ENCODE peak calls at places on chromosomes 12 and 14, in eight cellular contexts. H, A, O, X, G, K, P and S are unnamed samples.

GRCh38 chr14:65206448-65207096 is 104.3 kb upstream of the MAX start:
- DNase-seq in H (no peak), A (peak), O (no peak), X (no peak), G (peak), K (peak), P (peak), S (no peak)

GRCh38 chr14:60064491-60065072 is 27.1 kb upstream of the PCNX4 start:
- DNase-seq in H (no peak), A (no peak), O (no peak), X (peak), G (peak), K (no peak), P (peak), S (no peak)

GRCh38 chr12:70246580-70246979 is 3.3 kb downstream of the CNOT2 start:
- DNase-seq in H (no peak), A (no peak), O (no peak), X (no peak), G (peak), K (no peak), P (peak), S (no peak)

GRCh38 chr12:39573971-39574370 is 45.6 kb downstream of the ABCD2 start:
- DNase-seq in H (no peak), A (no peak), O (no peak), X (no peak), G (no peak), K (no peak), P (no peak), S (no peak)

GRCh38 chr14:22549981-22550670 is 38.9 kb downstream of the DAD1 start:
- DNase-seq in H (no peak), A (peak), O (no peak), X (no peak), G (peak), K (peak), P (no peak), S (no peak)

GRCh38 chr12:64946132-64946829 is 121.8 kb downstream of the TBC1D30 start:
- DNase-seq in H (peak), A (no peak), O (no peak), X (no peak), G (no peak), K (no peak), P (peak), S (peak)

GRCh38 chr12:57151741-57152407 is 4.5 kb upstream of the LRP1-AS start:
- DNase-seq in H (no peak), A (no peak), O (no peak), X (no peak), G (peak), K (no peak), P (peak), S (no peak)

GRCh38 chr14:54902521-54903420 is at the start of gene GCH1:
- DNase-seq in H (peak), A (peak), O (peak), X (peak), G (peak), K (peak), P (no peak), S (no peak)

GRCh38 chr14:75628816-75629215 is 31.9 kb downstream of the ERG28 start:
- DNase-seq in H (no peak), A (no peak), O (no peak), X (no peak), G (no peak), K (no peak), P (no peak), S (no peak)

GRCh38 chr12:92989715-92990484 is 60.8 kb upstream of the EEA1 start:
- DNase-seq in H (no peak), A (no peak), O (peak), X (no peak), G (no peak), K (peak), P (no peak), S (no peak)

GRCh38 chr14:68627868-68628604 is 164.8 kb downstream of the ZFP36L1 start:
- DNase-seq in H (peak), A (peak), O (no peak), X (peak), G (no peak), K (peak), P (no peak), S (no peak)

GRCh38 chr14:55075628-55076027 is 24.2 kb downstream of the MAPK1IP1L start:
- DNase-seq in H (no peak), A (no peak), O (no peak), X (no peak), G (peak), K (no peak), P (peak), S (no peak)

GRCh38 chr12:79858518-79858917 is 76.4 kb downstream of the PPP1R12A start:
- DNase-seq in H (no peak), A (no peak), O (no peak), X (no peak), G (no peak), K (no peak), P (no peak), S (no peak)

GRCh38 chr12:25615119-25615518 is 62.0 kb upstream of the LMNTD1 start:
- DNase-seq in H (no peak), A (no peak), O (no peak), X (peak), G (peak), K (no peak), P (peak), S (peak)

GRCh38 chr14:32468955-32469354 is 139.9 kb downstream of the AKAP6 start:
- DNase-seq in H (no peak), A (no peak), O (no peak), X (peak), G (peak), K (no peak), P (peak), S (peak)

GRCh38 chr12:105485321-105485910 is 154.9 kb downstream of the C12orf75 start:
- DNase-seq in H (no peak), A (no peak), O (no peak), X (peak), G (peak), K (no peak), P (peak), S (peak)

GRCh38 chr12:26317942-26318565 is 122.7 kb downstream of the SSPN start:
- DNase-seq in H (no peak), A (no peak), O (no peak), X (peak), G (peak), K (peak), P (peak), S (peak)

GRCh38 chr12:25734529-25735180 is 181.6 kb upstream of the LMNTD1 start:
- DNase-seq in H (no peak), A (no peak), O (no peak), X (no peak), G (no peak), K (no peak), P (no peak), S (no peak)

GRCh38 chr12:72836184-72836583 is 564.0 kb downstream of the TRHDE start:
- DNase-seq in H (no peak), A (no peak), O (no peak), X (no peak), G (no peak), K (no peak), P (no peak), S (no peak)

GRCh38 chr14:75264036-75264435 is 14.6 kb upstream of the FOS start:
- DNase-seq in H (no peak), A (no peak), O (no peak), X (no peak), G (no peak), K (no peak), P (no peak), S (no peak)

GRCh38 chr14:56118611-56119181 is 485 bp downstream of the PELI2 start:
- DNase-seq in H (peak), A (no peak), O (no peak), X (no peak), G (peak), K (peak), P (no peak), S (no peak)

GRCh38 chr14:106347890-106348755 is 821.7 kb downstream of the TMEM121 start:
- DNase-seq in H (no peak), A (no peak), O (peak), X (no peak), G (no peak), K (no peak), P (no peak), S (no peak)

GRCh38 chr12:4274396-4274959 is 916 bp downstream of the CCND2 start:
- DNase-seq in H (peak), A (no peak), O (no peak), X (no peak), G (no peak), K (no peak), P (no peak), S (no peak)

GRCh38 chr14:101176535-101177205 is 273.1 kb upstream of the RTL1 start:
- DNase-seq in H (no peak), A (no peak), O (peak), X (no peak), G (no peak), K (no peak), P (no peak), S (no peak)

GRCh38 chr14:52000019-52000582 is 10.8 kb downstream of the RTRAF start:
- DNase-seq in H (no peak), A (no peak), O (no peak), X (no peak), G (peak), K (no peak), P (peak), S (no peak)

GRCh38 chr14:100679707-100680438 is 46.8 kb upstream of the DLK1 start:
- DNase-seq in H (no peak), A (no peak), O (no peak), X (no peak), G (peak), K (no peak), P (peak), S (peak)

GRCh38 chr12:18239561-18239960 is 21.8 kb upstream of the PIK3C2G start:
- DNase-seq in H (no peak), A (no peak), O (no peak), X (no peak), G (peak), K (no peak), P (no peak), S (no peak)

GRCh38 chr14:64510825-64511679 is 6.5 kb downstream of the ZBTB1 start:
- DNase-seq in H (peak), A (peak), O (no peak), X (peak), G (peak), K (peak), P (peak), S (no peak)

GRCh38 chr12:96044017-96044985 is 8.9 kb upstream of the LTA4H start:
- DNase-seq in H (no peak), A (no peak), O (no peak), X (peak), G (peak), K (no peak), P (peak), S (peak)

GRCh38 chr14:52179151-52179790 is 88.2 kb upstream of the PTGDR start:
- DNase-seq in H (no peak), A (no peak), O (no peak), X (no peak), G (no peak), K (no peak), P (no peak), S (no peak)

GRCh38 chr12:47604474-47604873 is 101.4 kb downstream of the RPAP3 start:
- DNase-seq in H (no peak), A (peak), O (no peak), X (no peak), G (peak), K (no peak), P (no peak), S (no peak)

GRCh38 chr14:101072070-101072469 is 168.5 kb upstream of the RTL1 start:
- DNase-seq in H (peak), A (no peak), O (peak), X (no peak), G (no peak), K (no peak), P (no peak), S (no peak)

GRCh38 chr12:29627221-29627620 is 129.7 kb upstream of the OVCH1 start:
- DNase-seq in H (no peak), A (no peak), O (no peak), X (no peak), G (no peak), K (no peak), P (no peak), S (no peak)

GRCh38 chr12:108381793-108382436 is 42.8 kb upstream of the CMKLR1 start:
- DNase-seq in H (no peak), A (no peak), O (no peak), X (peak), G (no peak), K (no peak), P (peak), S (no peak)